ENCODE peak calls at places on chromosomes 11 and 22, in eight cellular contexts. Q is body of pancreas, D is adrenal gland, U is A549, M is kidney epithelial cell, L is cardiac fibroblast, V is fibroblast of lung, W is spleen. F is an unnamed sample.

GRCh38 chr11:131668867-131669780 is 298.7 kb downstream of the NTM start:
- DNase-seq in Q (peak; percentile 29), D (no peak), U (peak; percentile 42), M (no peak), L (peak; percentile 48), V (peak; percentile 31), W (no peak), F (peak; percentile 20)

GRCh38 chr11:12598330-12599256 is 75.6 kb upstream of the TEAD1 start:
- DNase-seq in Q (no peak), D (no peak), U (no peak), M (no peak), L (peak; percentile 49), V (peak; percentile 64), W (no peak), F (no peak)

GRCh38 chr11:122422707-122423106 is 232.8 kb upstream of the UBASH3B start:
- DNase-seq in Q (no peak), D (no peak), U (peak; percentile 77), M (no peak), L (peak; percentile 5), V (no peak), W (no peak), F (peak; percentile 35)

GRCh38 chr11:66850588-66851250 is 6.1 kb upstream of the LRFN4 start:
- DNase-seq in Q (no peak), D (no peak), U (no peak), M (no peak), L (no peak), V (no peak), W (peak; percentile 68), F (no peak)

GRCh38 chr22:23289851-23290724 is 109.8 kb downstream of the BCR start:
- DNase-seq in Q (peak; percentile 45), D (peak; percentile 78), U (peak; percentile 25), M (no peak), L (peak; percentile 63), V (peak; percentile 61), W (no peak), F (peak; percentile 53)

GRCh38 chr11:76453248-76453647 is 8.4 kb downstream of the EMSY start:
- DNase-seq in Q (no peak), D (no peak), U (no peak), M (no peak), L (no peak), V (no peak), W (no peak), F (no peak)

GRCh38 chr22:20978419-20978818 is 3.7 kb upstream of the LZTR1 start:
- DNase-seq in Q (no peak), D (no peak), U (no peak), M (no peak), L (no peak), V (no peak), W (no peak), F (no peak)

GRCh38 chr11:17822021-17822781 is 87.6 kb downstream of the KCNC1 start:
- DNase-seq in Q (no peak), D (peak; percentile 37), U (no peak), M (no peak), L (peak; percentile 76), V (peak; percentile 90), W (no peak), F (peak; percentile 53)

GRCh38 chr11:63882555-63883242 is 34.3 kb downstream of the RCOR2 start:
- DNase-seq in Q (no peak), D (no peak), U (no peak), M (no peak), L (peak; percentile 15), V (no peak), W (peak; percentile 81), F (no peak)

GRCh38 chr22:38707346-38707745 is 1.6 kb downstream of the GTPBP1 start:
- DNase-seq in Q (no peak), D (no peak), U (peak; percentile 61), M (peak; percentile 41), L (peak; percentile 32), V (peak; percentile 22), W (no peak), F (peak; percentile 55)

GRCh38 chr11:130915556-130916237 is 582 bp downstream of the SNX19 start:
- DNase-seq in Q (peak; percentile 19), D (no peak), U (no peak), M (no peak), L (no peak), V (no peak), W (peak; percentile 80), F (no peak)

GRCh38 chr22:40733919-40734318 is 54.6 kb downstream of the MCHR1 start:
- DNase-seq in Q (no peak), D (no peak), U (no peak), M (no peak), L (no peak), V (no peak), W (no peak), F (no peak)

GRCh38 chr22:28034760-28035401 is 115.8 kb upstream of the PITPNB start:
- DNase-seq in Q (peak; percentile 70), D (peak; percentile 86), U (no peak), M (no peak), L (peak; percentile 79), V (peak; percentile 54), W (peak; percentile 72), F (peak; percentile 15)

GRCh38 chr22:26502688-26503561 is 9.3 kb downstream of the TFIP11 start:
- DNase-seq in Q (no peak), D (peak; percentile 31), U (peak; percentile 37), M (no peak), L (peak; percentile 52), V (peak; percentile 57), W (peak; percentile 84), F (peak; percentile 33)
- TF ChIP-seq CTCF in Q (peak; percentile 42), D (peak; percentile 53), U (peak; percentile 56), M (peak; percentile 75), L (peak; percentile 65), V (peak; percentile 48), W (peak; percentile 54), F (peak; percentile 77)

GRCh38 chr22:19506212-19506611 is 18.0 kb downstream of the CLDN5 start:
- DNase-seq in Q (no peak), D (no peak), U (no peak), M (no peak), L (no peak), V (no peak), W (no peak), F (no peak)
- TF ChIP-seq CTCF in Q (no peak), D (no peak), U (no peak), M (no peak), L (no peak), V (no peak), W (no peak), F (no peak)

DNA sequence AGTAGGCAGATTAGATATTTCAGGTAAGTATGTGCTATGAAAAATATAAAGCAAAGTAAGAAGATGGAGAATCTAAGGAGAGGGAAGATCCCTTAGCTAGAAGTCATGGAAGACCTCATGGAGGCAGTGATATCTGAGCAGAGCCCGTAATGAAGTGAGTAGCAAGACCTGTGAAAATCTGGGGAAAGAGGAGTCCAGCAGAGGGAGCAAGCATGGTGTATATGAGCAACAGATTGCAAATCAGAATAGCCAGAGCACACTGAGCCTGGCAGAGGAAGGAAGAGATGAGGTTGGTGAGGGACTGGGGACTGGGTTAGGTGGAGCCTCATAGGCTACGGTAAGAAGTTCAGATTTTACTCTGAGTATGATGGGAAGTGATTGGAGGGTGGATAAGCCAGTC is 9.4 kb downstream of the LHFPL7 start:
- DNase-seq in Q (no peak), D (no peak), U (peak; percentile 45), M (no peak), L (peak; percentile 58), V (no peak), W (no peak), F (peak; percentile 22)
- TF ChIP-seq CTCF in Q (peak; percentile 36), D (no peak), U (peak; percentile 33), M (peak; percentile 48), L (peak; percentile 46), V (peak; percentile 16), W (no peak), F (peak; percentile 61)

GRCh38 chr11:61161190-61162091 is at the start of gene VPS37C:
- DNase-seq in Q (peak; percentile 87), D (peak; percentile 86), U (peak; percentile 89), M (peak; percentile 34), L (peak; percentile 91), V (peak; percentile 82), W (peak; percentile 98), F (peak; percentile 77)
- TF ChIP-seq CTCF in Q (peak; percentile 41), D (no peak), U (no peak), M (no peak), L (no peak), V (no peak), W (peak; percentile 22), F (peak; percentile 75)

GRCh38 chr11:128904303-128904871 is 13.2 kb downstream of the KCNJ5 start:
- DNase-seq in Q (no peak), D (no peak), U (no peak), M (no peak), L (no peak), V (no peak), W (no peak), F (no peak)

GRCh38 chr11:128905345-128906184 is 14.4 kb downstream of the KCNJ5 start:
- DNase-seq in Q (peak; percentile 71), D (peak; percentile 52), U (peak; percentile 70), M (no peak), L (peak; percentile 40), V (peak; percentile 60), W (no peak), F (peak; percentile 4)

GRCh38 chr11:128908391-128909246 is 17.5 kb downstream of the KCNJ5 start:
- DNase-seq in Q (peak; percentile 85), D (peak; percentile 88), U (peak; percentile 12), M (no peak), L (peak; percentile 67), V (peak; percentile 85), W (no peak), F (peak; percentile 66)

GRCh38 chr11:128904872-128905344 is 13.8 kb downstream of the KCNJ5 start:
- DNase-seq in Q (peak; percentile 52), D (peak; percentile 38), U (peak; percentile 6), M (no peak), L (no peak), V (peak; percentile 55), W (peak; percentile 83), F (no peak)

DNA sequence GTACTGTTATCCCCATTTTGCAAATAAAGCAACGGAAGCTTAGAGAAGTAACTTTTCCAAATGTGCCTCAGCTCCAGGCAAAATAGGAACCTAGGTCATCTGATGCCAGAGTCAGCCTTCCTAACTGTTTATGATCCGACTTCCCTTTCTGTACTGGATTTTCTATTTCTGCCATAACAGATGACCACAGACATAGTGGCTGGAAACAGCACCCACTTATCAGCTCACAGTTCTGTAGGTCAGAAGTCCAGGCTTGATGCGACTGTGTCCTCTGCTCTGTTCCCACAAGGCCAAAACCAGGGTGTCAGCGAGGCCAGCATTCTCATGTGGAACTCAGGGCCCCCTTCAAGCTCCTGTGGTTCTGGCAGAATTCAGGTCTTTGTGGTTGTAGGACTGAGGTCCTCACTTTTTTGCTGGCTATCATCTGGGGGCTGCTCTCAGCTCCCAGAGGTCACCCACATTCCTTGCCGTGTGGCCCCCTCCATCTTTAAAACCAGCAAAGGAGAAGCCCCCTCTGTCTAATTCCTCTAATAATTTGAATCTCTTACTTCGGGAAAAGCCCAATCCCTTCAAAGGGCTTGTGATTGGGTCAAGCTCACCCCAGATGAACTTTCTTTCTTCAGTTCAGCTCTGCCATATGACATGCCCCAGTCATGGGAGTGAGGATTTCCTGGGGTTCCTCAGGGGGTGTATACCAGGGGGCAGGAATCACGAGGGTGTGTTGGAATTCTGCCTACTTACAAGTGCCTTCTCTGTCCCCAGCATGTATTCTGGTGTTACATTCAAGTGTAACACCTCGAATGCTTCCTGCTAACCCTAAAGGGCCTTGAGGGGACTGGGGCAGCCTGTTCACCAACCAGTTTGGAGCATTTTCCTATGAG is 15.3 kb downstream of the KCNJ5 start:
- DNase-seq in Q (no peak), D (no peak), U (no peak), M (no peak), L (no peak), V (no peak), W (no peak), F (no peak)
- TF ChIP-seq CTCF in Q (no peak), D (no peak), U (no peak), M (no peak), L (no peak), V (no peak), W (no peak), F (peak; percentile 12)

F was measured in HFFc6.